ENCODE peak calls at places on chromosomes 11 and 22, in five cellular contexts. T is IMR-90, I is neuronal stem cell, K is H1, W is trophoblast cell. S is an unnamed sample.

GRCh38 chr11:122706261-122706660 is 50.7 kb downstream of the UBASH3B start:
- DNase-seq in T (peak), I (no peak), K (no peak), W (peak), S (peak)

GRCh38 chr22:28978158-28978557 is 83.5 kb downstream of the C22orf31 start:
- DNase-seq in T (peak), I (no peak), K (no peak), W (peak), S (peak)

GRCh38 chr11:2814751-2815150 is 70.8 kb downstream of the CDKN1C start:
- DNase-seq in T (no peak), I (no peak), K (no peak), W (no peak), S (no peak)

GRCh38 chr11:19276859-19277808 is 36.4 kb upstream of the E2F8 start:
- DNase-seq in T (no peak), I (no peak), K (no peak), W (peak), S (peak)

GRCh38 chr11:120336641-120337132 is 474 bp downstream of the ARHGEF12 start:
- DNase-seq in T (peak), I (no peak), K (peak), W (peak), S (peak)

GRCh38 chr11:84855846-84856245 is 771.3 kb downstream of the DLG2 start:
- DNase-seq in T (peak), I (no peak), K (no peak), W (peak), S (peak)

GRCh38 chr22:23203452-23204124 is 23.3 kb downstream of the BCR start:
- DNase-seq in T (no peak), I (no peak), K (no peak), W (no peak), S (no peak)

GRCh38 chr11:120304526-120304925 is 20.6 kb upstream of the TLCD5 start:
- DNase-seq in T (peak), I (no peak), K (no peak), W (peak), S (no peak)

GRCh38 chr11:57191308-57191707 is 9.6 kb downstream of the LRRC55 start:
- DNase-seq in T (no peak), I (no peak), K (no peak), W (no peak), S (no peak)

GRCh38 chr11:22192642-22193347 is at the start of gene ANO5:
- DNase-seq in T (no peak), I (peak), K (peak), W (peak), S (no peak)

GRCh38 chr11:106988151-106988806 is 30.0 kb downstream of the GUCY1A2 start:
- DNase-seq in T (peak), I (no peak), K (no peak), W (no peak), S (peak)

GRCh38 chr22:49203091-49203862 is 624.4 kb downstream of the BRD1 start:
- DNase-seq in T (no peak), I (no peak), K (peak), W (no peak), S (no peak)

GRCh38 chr22:29609139-29609538 is 5.7 kb downstream of the NF2 start:
- DNase-seq in T (no peak), I (no peak), K (no peak), W (peak), S (no peak)

GRCh38 chr11:102026217-102026616 is 21.0 kb upstream of the CFAP300 start:
- DNase-seq in T (no peak), I (no peak), K (no peak), W (peak), S (peak)

GRCh38 chr22:21014202-21015050 is 539 bp upstream of the P2RX6 start:
- DNase-seq in T (peak), I (peak), K (peak), W (peak), S (peak)

GRCh38 chr11:70423523-70424505 is 25.5 kb downstream of the CTTN start:
- DNase-seq in T (peak), I (no peak), K (no peak), W (peak), S (peak)

GRCh38 chr22:20606041-20606783 is 98.8 kb downstream of the MED15 start:
- DNase-seq in T (peak), I (peak), K (peak), W (peak), S (peak)

GRCh38 chr11:44865866-44866272 is 84.8 kb downstream of the TP53I11 start:
- DNase-seq in T (no peak), I (no peak), K (no peak), W (no peak), S (no peak)

GRCh38 chr11:68924073-68924925 is 20.6 kb downstream of the IGHMBP2 start:
- DNase-seq in T (no peak), I (no peak), K (no peak), W (peak), S (no peak)

GRCh38 chr11:123517559-123518364 is 87.7 kb downstream of the GRAMD1B start:
- DNase-seq in T (no peak), I (no peak), K (no peak), W (no peak), S (no peak)

GRCh38 chr11:44229664-44230063 is 80.3 kb downstream of the ALX4 start:
- DNase-seq in T (peak), I (no peak), K (no peak), W (no peak), S (no peak)

GRCh38 chr22:39176067-39176621 is 23.7 kb upstream of the CBX7 start:
- DNase-seq in T (peak), I (peak), K (peak), W (peak), S (peak)

GRCh38 chr11:117822031-117822521 is 2.5 kb downstream of the FXYD2 start:
- DNase-seq in T (no peak), I (no peak), K (peak), W (no peak), S (no peak)

GRCh38 chr11:1238767-1239595 is 16.1 kb downstream of the MUC5B start:
- DNase-seq in T (no peak), I (no peak), K (peak), W (peak), S (no peak)

GRCh38 chr11:44840526-44840925 is 110.2 kb downstream of the TP53I11 start:
- DNase-seq in T (no peak), I (no peak), K (no peak), W (no peak), S (no peak)

GRCh38 chr22:28799834-28800307 is 498 bp downstream of the XBP1 start:
- DNase-seq in T (peak), I (peak), K (no peak), W (peak), S (peak)

DNA sequence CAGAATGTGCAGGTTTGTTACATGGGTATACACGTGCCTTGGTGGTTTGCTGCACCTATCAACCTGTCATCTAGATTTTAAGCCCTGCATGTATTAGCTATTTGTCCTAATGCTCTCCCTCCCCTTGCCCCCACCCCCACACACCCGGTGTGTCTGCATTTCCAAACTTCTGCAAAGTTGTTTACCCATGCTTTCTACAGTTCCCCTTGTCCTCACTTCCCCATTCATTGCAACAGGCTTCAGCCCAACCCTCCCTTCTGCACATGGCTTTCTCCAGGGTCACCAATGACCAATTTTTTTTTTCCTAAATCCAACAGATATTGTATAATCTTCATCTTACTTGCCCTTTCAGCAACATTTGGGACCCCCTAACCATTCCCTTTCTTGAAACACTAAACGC is 32.0 kb upstream of the NUP50 start:
- DNase-seq in T (no peak), I (no peak), K (no peak), W (peak), S (no peak)
- H4K8ac ChIP-seq in T (no peak), I (no peak), K (no peak), W (no peak), S (no peak)

GRCh38 chr11:111194789-111195188 is 50.7 kb upstream of the POU2AF2 start:
- DNase-seq in T (no peak), I (no peak), K (no peak), W (no peak), S (no peak)
- H2AFZ ChIP-seq in T (no peak), I (no peak), K (no peak), W (no peak), S (no peak)

DNA sequence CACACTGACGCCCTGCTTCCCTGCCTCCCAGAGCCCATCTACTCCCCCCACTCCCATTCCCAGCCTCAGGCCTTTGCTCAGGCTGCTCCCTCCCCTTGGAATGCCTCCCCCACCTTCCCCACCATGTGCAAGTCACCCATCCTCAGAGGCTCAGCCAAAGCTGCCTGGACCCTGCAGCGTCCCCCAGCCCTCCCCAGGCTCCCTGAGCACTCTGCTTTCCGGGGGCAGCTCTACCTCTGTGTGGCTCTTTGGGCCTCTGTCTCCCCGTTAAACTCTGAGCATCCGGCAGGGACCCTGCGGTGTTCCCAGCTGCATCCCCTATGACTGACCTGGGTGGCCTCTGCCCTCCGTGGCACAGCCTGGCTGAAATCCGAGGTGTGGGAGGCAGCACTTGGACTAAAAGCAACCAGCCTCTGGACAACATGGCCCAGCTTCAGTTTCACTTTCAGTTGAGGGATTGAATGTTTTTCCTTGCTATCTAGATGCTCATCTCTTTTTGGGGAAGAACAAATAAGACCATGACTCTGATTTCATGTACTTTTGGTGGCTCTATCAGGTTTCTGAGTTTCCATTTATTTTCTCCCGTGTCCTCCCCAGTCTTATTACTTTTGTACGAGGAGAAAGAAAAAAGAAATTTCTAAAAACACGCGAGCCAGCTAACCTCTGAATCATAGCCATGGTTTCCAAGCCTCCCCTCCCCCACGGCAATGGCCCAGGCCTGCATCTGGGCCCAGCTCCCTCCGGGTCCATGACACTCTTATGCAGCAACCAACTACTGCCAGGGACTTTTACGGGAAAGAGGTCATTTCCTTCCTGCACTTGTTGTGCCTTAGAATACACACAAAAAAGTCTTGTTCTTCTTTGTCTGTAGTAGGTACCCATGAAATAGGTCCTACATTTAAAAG is 3.8 kb downstream of the APOL3 start:
- DNase-seq in T (peak), I (no peak), K (no peak), W (peak), S (peak)
- H3K4me3 ChIP-seq in T (peak), I (peak), K (no peak), W (no peak), S (peak)

GRCh38 chr11:8699903-8700302 is 17.3 kb downstream of the RPL27A start:
- DNase-seq in T (peak), I (no peak), K (no peak), W (no peak), S (peak)
- H4K8ac ChIP-seq in T (peak), I (no peak), K (peak), W (no peak), S (no peak)

GRCh38 chr11:64653388-64653973 is 62.5 kb downstream of the SLC22A12 start:
- DNase-seq in T (no peak), I (no peak), K (no peak), W (no peak), S (no peak)

GRCh38 chr11:64650923-64651523 is 60.0 kb downstream of the SLC22A12 start:
- DNase-seq in T (peak), I (no peak), K (peak), W (no peak), S (peak)

GRCh38 chr11:64654958-64655541 is 64.0 kb downstream of the SLC22A12 start:
- DNase-seq in T (no peak), I (no peak), K (no peak), W (no peak), S (no peak)

GRCh38 chr11:64654439-64654838 is 63.4 kb downstream of the SLC22A12 start:
- DNase-seq in T (no peak), I (no peak), K (no peak), W (no peak), S (no peak)

DNA sequence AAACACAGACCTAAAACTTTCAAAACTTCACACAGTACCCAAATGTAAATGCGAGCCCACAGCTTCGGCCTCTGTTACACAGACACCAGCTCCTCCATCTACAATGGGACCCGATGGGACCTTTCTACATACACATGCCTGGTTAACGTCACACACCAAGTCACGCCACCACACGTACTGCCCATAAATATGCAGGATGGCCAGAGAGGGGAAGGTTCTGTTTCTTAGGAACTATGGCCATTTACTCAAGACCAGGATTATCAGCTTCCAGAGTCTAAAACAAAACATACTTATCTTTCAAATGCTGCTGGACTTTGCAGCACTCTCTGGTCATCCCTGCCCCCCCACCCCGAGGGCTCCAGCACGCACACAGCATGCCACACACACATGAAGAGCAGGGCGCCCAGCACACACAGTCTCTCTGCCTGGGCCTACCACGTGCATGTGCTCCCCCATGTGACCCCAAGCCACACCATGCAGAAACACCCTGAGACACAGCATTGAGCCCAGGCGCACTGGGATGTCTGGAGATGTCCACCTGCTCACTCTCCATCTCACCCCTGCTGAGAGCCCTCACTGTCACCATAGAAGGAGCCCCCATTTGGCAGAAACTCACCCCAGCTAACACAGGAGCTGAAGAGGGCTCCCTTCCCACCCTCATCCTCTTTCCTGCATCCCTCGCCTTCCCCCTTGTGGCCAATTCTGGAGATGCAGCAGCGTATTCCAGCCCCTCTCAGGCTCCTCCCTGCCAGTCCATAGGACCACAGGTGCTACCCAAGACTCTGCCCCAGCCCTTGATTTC is 61.8 kb downstream of the SLC22A12 start:
- DNase-seq in T (peak), I (peak), K (peak), W (peak), S (peak)
- H2AFZ ChIP-seq in T (peak), I (peak), K (peak), W (no peak), S (no peak)

GRCh38 chr11:64000026-64000739 is 13.9 kb downstream of the OTUB1 start:
- DNase-seq in T (peak), I (peak), K (peak), W (peak), S (peak)

GRCh38 chr11:64000740-64001514 is 14.7 kb downstream of the OTUB1 start:
- DNase-seq in T (no peak), I (no peak), K (no peak), W (no peak), S (no peak)

GRCh38 chr11:63998558-63999348 is 12.5 kb downstream of the OTUB1 start:
- DNase-seq in T (no peak), I (peak), K (peak), W (no peak), S (no peak)

GRCh38 chr11:63997801-63998332 is 11.6 kb downstream of the OTUB1 start:
- DNase-seq in T (no peak), I (no peak), K (no peak), W (no peak), S (no peak)

GRCh38 chr11:63999349-64000025 is 13.2 kb downstream of the OTUB1 start:
- DNase-seq in T (no peak), I (peak), K (peak), W (peak), S (peak)
- H3K4me3 ChIP-seq in T (no peak), I (peak), K (peak), W (peak), S (peak)